ENCODE peak calls at places on chromosomes 3 and 15, in four cellular contexts. V is K562, D is GM12878, I is HepG2. E is an unnamed sample.
A peak's percentile ranks its signal among the peaks of the same experiment; 100 is the strongest.

GRCh38 chr15:51318382-51319150 is 19.8 kb downstream of the CYP19A1 start:
- DNase-seq in V (no peak), I (peak; percentile 91), D (no peak), E (no peak)

GRCh38 chr3:37668831-37669610 is 192.7 kb upstream of the CTDSPL start:
- DNase-seq in D (no peak), I (no peak), V (no peak), E (no peak)

GRCh38 chr3:145952541-145952940 is 208.4 kb downstream of the PLOD2 start:
- DNase-seq in I (no peak), V (no peak), D (no peak), E (peak; percentile 57)

GRCh38 chr3:101849714-101850326 is 506 bp downstream of the NFKBIZ start:
- DNase-seq in D (no peak), V (peak; percentile 41), I (no peak), E (no peak)

GRCh38 chr3:194857459-194858113 is 171.9 kb downstream of the FAM43A start:
- DNase-seq in V (no peak), D (no peak), I (no peak), E (peak; percentile 67)

GRCh38 chr15:25170113-25170731 is 215.4 kb downstream of the SNRPN start:
- DNase-seq in D (no peak), I (no peak), V (no peak), E (no peak)

GRCh38 chr3:159458982-159459381 is 529.7 kb upstream of the IL12A start:
- DNase-seq in I (no peak), V (no peak), D (no peak), E (no peak)

GRCh38 chr3:84985795-84986194 is 27.0 kb downstream of the CADM2 start:
- DNase-seq in V (no peak), D (no peak), I (no peak), E (no peak)

GRCh38 chr15:80228959-80229610 is 22.9 kb downstream of the CTXND1 start:
- DNase-seq in I (no peak), V (no peak), D (no peak), E (peak; percentile 21)

GRCh38 chr3:168249539-168250414 is 154.1 kb upstream of the GOLIM4 start:
- DNase-seq in I (peak; percentile 54), D (no peak), V (peak; percentile 12), E (peak; percentile 63)

GRCh38 chr3:3798641-3799113 is 554 bp upstream of the LRRN1 start:
- DNase-seq in D (no peak), V (no peak), I (no peak), E (no peak)

GRCh38 chr3:47856669-47857068 is 53.7 kb downstream of the DHX30 start:
- DNase-seq in V (no peak), D (no peak), I (no peak), E (no peak)

GRCh38 chr3:141049681-141050080 is 1.5 kb upstream of the SPSB4 start:
- DNase-seq in V (peak; percentile 34), I (no peak), D (no peak), E (no peak)

GRCh38 chr3:124075758-124076157 is 83.8 kb upstream of the ROPN1 start:
- DNase-seq in D (no peak), V (no peak), I (no peak), E (no peak)

GRCh38 chr3:172447611-172448579 is at the start of gene GHSR:
- DNase-seq in I (no peak), V (no peak), D (no peak), E (no peak)

GRCh38 chr15:50138391-50138790 is 19.4 kb upstream of the ATP8B4 start:
- DNase-seq in I (no peak), V (no peak), D (no peak), E (peak; percentile 34)

GRCh38 chr3:27080126-27080525 is 289.1 kb downstream of the NEK10 start:
- DNase-seq in D (no peak), V (no peak), I (no peak), E (no peak)

GRCh38 chr3:159488657-159489056 is 500.0 kb upstream of the IL12A start:
- DNase-seq in V (no peak), D (no peak), I (no peak), E (no peak)

GRCh38 chr3:46998121-46998851 is 18.8 kb downstream of the NBEAL2 start:
- DNase-seq in V (peak; percentile 86), D (no peak), I (peak; percentile 47), E (peak; percentile 18)

GRCh38 chr15:57146394-57147140 is 228.1 kb downstream of the TCF12 start:
- DNase-seq in V (peak; percentile 18), I (peak; percentile 9), D (no peak), E (peak; percentile 73)

GRCh38 chr15:88830016-88830415 is 26.8 kb downstream of the ACAN start:
- DNase-seq in I (no peak), V (no peak), D (no peak), E (no peak)

GRCh38 chr3:120324185-120324584 is 25.0 kb downstream of the LRRC58 start:
- DNase-seq in V (no peak), I (no peak), D (no peak), E (peak; percentile 39)

GRCh38 chr3:135844381-135844780 is 121.1 kb upstream of the PPP2R3A start:
- DNase-seq in I (no peak), V (no peak), D (no peak), E (no peak)

GRCh38 chr15:48363474-48363873 is 32.2 kb downstream of the DUT start:
- DNase-seq in D (no peak), I (no peak), V (no peak), E (no peak)

GRCh38 chr15:25900901-25901300 is 37.8 kb upstream of the ATP10A start:
- DNase-seq in I (no peak), V (no peak), D (no peak), E (peak; percentile 37)

GRCh38 chr3:47250309-47251060 is 32.1 kb downstream of the KIF9 start:
- DNase-seq in V (peak; percentile 82), D (no peak), I (peak; percentile 60), E (peak; percentile 23)

GRCh38 chr3:151709847-151710246 is 23.9 kb upstream of the AADACL2 start:
- DNase-seq in I (no peak), V (no peak), D (no peak), E (peak; percentile 85)

GRCh38 chr3:173502983-173503568 is 105.5 kb downstream of the NLGN1 start:
- DNase-seq in D (no peak), I (no peak), V (no peak), E (peak; percentile 35)

GRCh38 chr3:177169936-177170722 is 27.2 kb downstream of the TBL1XR1 start:
- DNase-seq in D (no peak), V (no peak), I (no peak), E (no peak)

GRCh38 chr3:150372320-150373118 is 35.6 kb upstream of the TSC22D2 start:
- DNase-seq in I (peak; percentile 79), V (peak; percentile 25), D (no peak), E (peak; percentile 50)

GRCh38 chr3:15108082-15108545 is 9.2 kb upstream of the RBSN start:
- DNase-seq in V (peak; percentile 92), D (no peak), I (peak; percentile 64), E (peak; percentile 69)

GRCh38 chr15:60620707-60621106 is 141.8 kb upstream of the ICE2 start:
- DNase-seq in V (no peak), I (no peak), D (no peak), E (peak; percentile 61)

GRCh38 chr15:98586066-98586465 is 62.3 kb upstream of the IGF1R start:
- DNase-seq in D (no peak), I (no peak), V (no peak), E (no peak)

GRCh38 chr3:58560771-58561311 is 16.4 kb downstream of the FAM107A start:
- DNase-seq in I (peak; percentile 76), V (no peak), D (no peak), E (peak; percentile 98)

GRCh38 chr3:42014949-42015533 is 53.1 kb upstream of the ULK4 start:
- DNase-seq in V (peak; percentile 49), I (peak; percentile 85), D (no peak), E (no peak)

GRCh38 chr15:44722011-44722410 is 10.7 kb downstream of the B2M start:
- DNase-seq in V (no peak), I (no peak), D (peak; percentile 74), E (no peak)

GRCh38 chr15:63509933-63510547 is 5.6 kb downstream of the USP3 start:
- DNase-seq in I (no peak), V (no peak), D (no peak), E (peak; percentile 83)

GRCh38 chr3:81923038-81923437 is 161.6 kb upstream of the GBE1 start:
- DNase-seq in D (no peak), V (no peak), I (no peak), E (no peak)
- TF ChIP-seq USF2 in D (no peak), V (no peak), I (no peak), E (no peak)

DNA sequence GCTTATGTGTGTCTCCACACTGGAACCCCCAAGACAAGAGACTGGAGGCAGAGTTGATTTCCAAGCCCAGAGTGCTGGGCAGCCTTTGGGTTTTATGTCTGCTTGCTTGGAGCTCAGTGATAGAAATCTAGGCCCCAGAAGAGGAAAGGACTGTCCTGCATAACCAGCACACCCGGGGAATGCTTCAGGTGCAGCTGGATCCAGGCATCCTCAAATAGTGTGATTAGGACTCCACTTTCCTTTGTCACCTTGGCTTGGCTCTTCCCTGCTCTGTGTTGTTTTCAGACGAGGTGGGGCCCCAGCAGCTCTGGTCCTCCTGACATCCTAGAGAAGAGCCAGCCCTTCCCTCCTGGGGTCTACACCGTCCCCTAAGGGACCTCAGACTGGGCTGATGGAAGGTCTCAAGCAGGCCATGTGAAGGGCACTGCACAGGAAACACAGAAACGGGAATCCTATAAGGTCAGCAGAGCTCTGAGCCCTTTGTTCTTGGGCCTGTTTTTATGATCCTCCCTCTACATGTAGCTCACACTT is 143.7 kb downstream of the TJP1 start:
- DNase-seq in D (no peak), V (no peak), I (no peak), E (no peak)
- TF ChIP-seq USF2 in D (no peak), V (no peak), I (no peak), E (no peak)

GRCh38 chr15:93063292-93063671 is 25.7 kb downstream of the RGMA start:
- DNase-seq in I (no peak), D (no peak), V (no peak), E (no peak)
- TF ChIP-seq USF2 in I (no peak), D (no peak), V (no peak), E (no peak)

GRCh38 chr15:84879088-84879780 is 5.2 kb upstream of the SLC28A1 start:
- DNase-seq in D (no peak), V (no peak), I (no peak), E (no peak)

GRCh38 chr15:84876269-84876668 is 8.2 kb upstream of the SLC28A1 start:
- DNase-seq in D (no peak), V (no peak), I (no peak), E (no peak)

GRCh38 chr15:84880007-84880406 is 4.5 kb upstream of the SLC28A1 start:
- DNase-seq in D (no peak), I (no peak), V (no peak), E (no peak)

GRCh38 chr15:84880822-84881519 is 3.5 kb upstream of the SLC28A1 start:
- DNase-seq in D (no peak), I (no peak), V (no peak), E (no peak)

GRCh38 chr15:84878504-84878903 is 6.0 kb upstream of the SLC28A1 start:
- DNase-seq in I (peak; percentile 22), V (peak; percentile 78), D (no peak), E (peak; percentile 44)
- TF ChIP-seq USF2 in I (no peak), V (no peak), D (no peak), E (no peak)

GRCh38 chr15:40286794-40287193 is 3.9 kb upstream of the ANKRD63 start:
- DNase-seq in I (no peak), D (no peak), V (no peak), E (no peak)

GRCh38 chr15:40289140-40289775 is 6.4 kb upstream of the ANKRD63 start:
- DNase-seq in D (no peak), V (no peak), I (no peak), E (no peak)

GRCh38 chr15:40285151-40285898 is 2.5 kb upstream of the ANKRD63 start:
- DNase-seq in V (no peak), I (no peak), D (no peak), E (no peak)

GRCh38 chr15:40286061-40286532 is 3.2 kb upstream of the ANKRD63 start:
- DNase-seq in V (no peak), I (no peak), D (no peak), E (no peak)

GRCh38 chr15:40287968-40288367 is 5.1 kb upstream of the ANKRD63 start:
- DNase-seq in D (no peak), V (no peak), I (no peak), E (no peak)
- TF ChIP-seq USF2 in D (no peak), V (no peak), I (no peak), E (no peak)

E was measured in IMR-90.